ENCODE peak calls at places on chromosomes 16 and 17, in eight cellular contexts. One of them, this sample, is unnamed.

GRCh38 chr17:51200295-51200694 is 34.1 kb downstream of the NME2 start:
- ATAC-seq in K562: no peak
- ATAC-seq in Panc1: no peak
- ATAC-seq in upper lobe of left lung: no peak
- ATAC-seq in HepG2: no peak
- ATAC-seq in HCT116: no peak
- ATAC-seq in GM23338: no peak
- ATAC-seq in GM12878: no peak
- ATAC-seq in this sample: no peak

GRCh38 chr16:85004587-85005205 is 6.6 kb downstream of the ZDHHC7 start:
- ATAC-seq in K562: no peak
- ATAC-seq in Panc1: peak
- ATAC-seq in upper lobe of left lung: peak
- ATAC-seq in HepG2: no peak
- ATAC-seq in HCT116: peak
- ATAC-seq in GM23338: no peak
- ATAC-seq in GM12878: no peak
- ATAC-seq in this sample: peak

GRCh38 chr17:79114455-79115301 is 40.1 kb downstream of the ENGASE start:
- ATAC-seq in K562: no peak
- ATAC-seq in Panc1: peak
- ATAC-seq in upper lobe of left lung: peak
- ATAC-seq in HepG2: peak
- ATAC-seq in HCT116: peak
- ATAC-seq in GM23338: peak
- ATAC-seq in GM12878: no peak
- ATAC-seq in this sample: peak

GRCh38 chr17:65261682-65262636 is 124.8 kb downstream of the RGS9 start:
- ATAC-seq in K562: no peak
- ATAC-seq in Panc1: no peak
- ATAC-seq in upper lobe of left lung: no peak
- ATAC-seq in HepG2: no peak
- ATAC-seq in HCT116: no peak
- ATAC-seq in GM23338: no peak
- ATAC-seq in GM12878: no peak
- ATAC-seq in this sample: no peak

GRCh38 chr16:3856367-3857141 is 24.0 kb downstream of the CREBBP start:
- ATAC-seq in K562: no peak
- ATAC-seq in Panc1: peak
- ATAC-seq in upper lobe of left lung: no peak
- ATAC-seq in HepG2: no peak
- ATAC-seq in HCT116: no peak
- ATAC-seq in GM23338: peak
- ATAC-seq in GM12878: peak
- ATAC-seq in this sample: no peak

GRCh38 chr17:37774508-37774907 is 29.6 kb upstream of the HNF1B start:
- ATAC-seq in K562: no peak
- ATAC-seq in Panc1: no peak
- ATAC-seq in upper lobe of left lung: no peak
- ATAC-seq in HepG2: no peak
- ATAC-seq in HCT116: no peak
- ATAC-seq in GM23338: no peak
- ATAC-seq in GM12878: peak
- ATAC-seq in this sample: no peak

GRCh38 chr17:6528557-6528956 is 27.8 kb downstream of the PITPNM3 start:
- ATAC-seq in K562: no peak
- ATAC-seq in Panc1: no peak
- ATAC-seq in upper lobe of left lung: no peak
- ATAC-seq in HepG2: no peak
- ATAC-seq in HCT116: no peak
- ATAC-seq in GM23338: no peak
- ATAC-seq in GM12878: no peak
- ATAC-seq in this sample: no peak

GRCh38 chr16:16890964-16891363 is 512.0 kb downstream of the NPIPA7 start:
- ATAC-seq in K562: peak
- ATAC-seq in Panc1: no peak
- ATAC-seq in upper lobe of left lung: no peak
- ATAC-seq in HepG2: no peak
- ATAC-seq in HCT116: peak
- ATAC-seq in GM23338: no peak
- ATAC-seq in GM12878: no peak
- ATAC-seq in this sample: no peak

GRCh38 chr16:23847938-23848337 is 12.2 kb downstream of the PRKCB start:
- ATAC-seq in K562: peak
- ATAC-seq in Panc1: no peak
- ATAC-seq in upper lobe of left lung: peak
- ATAC-seq in HepG2: no peak
- ATAC-seq in HCT116: no peak
- ATAC-seq in GM23338: no peak
- ATAC-seq in GM12878: peak
- ATAC-seq in this sample: no peak

GRCh38 chr16:46853713-46854443 is 22.9 kb upstream of the C16orf87 start:
- ATAC-seq in K562: peak
- ATAC-seq in Panc1: peak
- ATAC-seq in upper lobe of left lung: peak
- ATAC-seq in HepG2: peak
- ATAC-seq in HCT116: peak
- ATAC-seq in GM23338: peak
- ATAC-seq in GM12878: peak
- ATAC-seq in this sample: peak

DNA sequence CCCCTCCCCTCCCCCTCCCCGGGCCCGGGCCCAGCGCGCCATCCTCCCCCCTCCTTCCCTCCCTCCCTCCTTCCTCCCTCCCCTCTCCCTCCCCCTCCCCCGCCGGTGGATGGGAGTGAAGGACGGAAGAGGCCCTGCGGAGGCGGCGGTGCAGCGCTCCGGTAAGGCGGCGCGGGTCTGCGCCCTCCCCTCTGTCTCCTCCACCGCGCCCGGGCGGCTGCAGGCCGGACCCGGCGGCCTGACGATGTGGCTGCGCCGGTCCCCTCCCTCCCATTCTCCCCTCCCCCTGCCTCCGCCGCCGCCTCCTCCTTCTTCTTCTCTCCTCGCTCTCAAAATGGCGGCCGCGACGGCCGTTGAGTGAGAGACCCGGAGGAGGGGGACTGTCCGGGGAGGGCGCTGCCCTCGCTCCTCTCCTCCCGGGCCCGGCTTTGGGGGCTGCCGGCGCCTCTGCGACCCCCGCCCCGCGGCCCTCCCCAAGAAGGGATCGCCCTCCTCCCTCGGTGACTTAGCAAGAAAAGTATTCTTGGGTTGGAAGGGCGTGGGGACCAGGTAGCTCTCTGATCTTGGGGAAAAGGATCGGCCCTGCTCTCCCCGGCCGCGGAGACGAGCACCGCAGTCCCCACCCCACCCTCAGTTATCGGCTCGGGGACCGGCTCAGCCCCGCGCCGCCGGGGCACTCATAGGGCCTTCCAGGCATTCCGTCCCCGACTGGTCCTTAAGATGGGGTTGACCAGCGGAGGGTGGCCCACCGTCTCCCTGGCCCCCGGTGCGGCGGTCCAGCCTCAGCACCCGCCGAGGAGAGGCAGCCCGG is 597 bp downstream of the PAFAH1B1 start:
- ATAC-seq in K562: peak
- ATAC-seq in Panc1: peak
- ATAC-seq in upper lobe of left lung: peak
- ATAC-seq in HepG2: peak
- ATAC-seq in HCT116: peak
- ATAC-seq in GM23338: peak
- ATAC-seq in GM12878: peak
- ATAC-seq in this sample: peak
- TF ChIP-seq POLR2AphosphoS5 in K562: no peak
- TF ChIP-seq POLR2AphosphoS5 in Panc1: no peak
- TF ChIP-seq POLR2AphosphoS5 in upper lobe of left lung: peak
- TF ChIP-seq POLR2AphosphoS5 in HepG2: no peak
- TF ChIP-seq POLR2AphosphoS5 in HCT116: peak
- TF ChIP-seq POLR2AphosphoS5 in GM23338: peak
- TF ChIP-seq POLR2AphosphoS5 in GM12878: peak
- TF ChIP-seq POLR2AphosphoS5 in this sample: no peak

GRCh38 chr17:43983515-43984411 is 20.7 kb upstream of the NAGS start:
- ATAC-seq in K562: peak
- ATAC-seq in Panc1: peak
- ATAC-seq in upper lobe of left lung: peak
- ATAC-seq in HepG2: peak
- ATAC-seq in HCT116: no peak
- ATAC-seq in GM23338: peak
- ATAC-seq in GM12878: no peak
- ATAC-seq in this sample: no peak
- TF ChIP-seq POLR2AphosphoS5 in K562: no peak
- TF ChIP-seq POLR2AphosphoS5 in Panc1: no peak
- TF ChIP-seq POLR2AphosphoS5 in upper lobe of left lung: no peak
- TF ChIP-seq POLR2AphosphoS5 in HepG2: no peak
- TF ChIP-seq POLR2AphosphoS5 in HCT116: no peak
- TF ChIP-seq POLR2AphosphoS5 in GM23338: no peak
- TF ChIP-seq POLR2AphosphoS5 in GM12878: no peak
- TF ChIP-seq POLR2AphosphoS5 in this sample: no peak

GRCh38 chr17:30291571-30292489 is at the start of gene BLMH:
- ATAC-seq in K562: peak
- ATAC-seq in Panc1: peak
- ATAC-seq in upper lobe of left lung: peak
- ATAC-seq in HepG2: peak
- ATAC-seq in HCT116: peak
- ATAC-seq in GM23338: peak
- ATAC-seq in GM12878: peak
- ATAC-seq in this sample: peak
- TF ChIP-seq POLR2AphosphoS5 in K562: no peak
- TF ChIP-seq POLR2AphosphoS5 in Panc1: peak
- TF ChIP-seq POLR2AphosphoS5 in upper lobe of left lung: peak
- TF ChIP-seq POLR2AphosphoS5 in HepG2: peak
- TF ChIP-seq POLR2AphosphoS5 in HCT116: peak
- TF ChIP-seq POLR2AphosphoS5 in GM23338: peak
- TF ChIP-seq POLR2AphosphoS5 in GM12878: peak
- TF ChIP-seq POLR2AphosphoS5 in this sample: peak

DNA sequence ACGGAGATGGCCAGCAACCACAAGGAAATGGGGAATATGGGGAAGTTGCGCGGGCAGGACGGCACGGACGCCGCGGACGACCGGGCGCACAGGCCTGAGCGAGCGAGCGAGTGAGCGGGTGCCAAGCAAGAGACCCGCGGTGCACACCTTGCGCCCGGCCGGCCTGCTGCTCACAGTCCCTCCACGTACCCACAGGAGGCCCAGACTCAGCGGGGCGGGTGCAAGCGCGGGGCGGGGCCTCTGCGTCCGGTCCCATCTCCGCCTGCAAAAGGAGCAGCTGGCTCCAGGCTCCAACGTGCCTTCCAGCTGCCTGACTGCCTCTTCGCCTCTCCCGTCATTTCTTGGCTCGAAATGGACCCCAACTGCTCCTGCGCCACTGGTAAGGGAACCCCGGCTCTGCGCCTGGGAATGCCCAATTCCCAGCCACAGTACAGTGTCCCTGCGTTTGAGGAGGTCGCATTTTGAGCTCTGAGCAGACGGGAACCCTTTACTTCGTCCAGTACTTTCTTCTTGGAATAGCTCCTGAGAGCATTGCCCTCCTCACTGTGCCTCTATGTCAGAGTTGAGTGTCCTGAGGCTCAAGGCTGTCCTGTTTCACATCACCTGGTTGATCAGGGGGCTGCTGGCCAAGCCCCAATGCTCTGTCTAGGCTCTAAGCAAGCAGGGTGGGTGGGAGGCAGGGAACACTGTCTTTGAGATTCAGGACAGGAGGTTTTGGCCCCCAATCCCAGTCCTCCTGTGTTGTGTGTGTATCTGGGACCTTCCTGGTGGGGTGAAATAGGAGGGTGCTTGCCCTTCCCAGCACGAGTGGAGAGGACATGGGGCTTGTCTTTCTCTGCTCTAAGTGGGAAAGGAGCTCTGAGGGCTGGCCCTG is 8.1 kb upstream of the MT1E start:
- ATAC-seq in K562: no peak
- ATAC-seq in Panc1: peak
- ATAC-seq in upper lobe of left lung: peak
- ATAC-seq in HepG2: peak
- ATAC-seq in HCT116: no peak
- ATAC-seq in GM23338: peak
- ATAC-seq in GM12878: peak
- ATAC-seq in this sample: peak
- TF ChIP-seq POLR2AphosphoS5 in K562: no peak
- TF ChIP-seq POLR2AphosphoS5 in Panc1: peak
- TF ChIP-seq POLR2AphosphoS5 in upper lobe of left lung: peak
- TF ChIP-seq POLR2AphosphoS5 in HepG2: no peak
- TF ChIP-seq POLR2AphosphoS5 in HCT116: no peak
- TF ChIP-seq POLR2AphosphoS5 in GM23338: no peak
- TF ChIP-seq POLR2AphosphoS5 in GM12878: no peak
- TF ChIP-seq POLR2AphosphoS5 in this sample: peak

GRCh38 chr17:39153541-39154111 is 2.2 kb upstream of the PLXDC1 start:
- ATAC-seq in K562: peak
- ATAC-seq in Panc1: peak
- ATAC-seq in upper lobe of left lung: peak
- ATAC-seq in HepG2: peak
- ATAC-seq in HCT116: peak
- ATAC-seq in GM23338: peak
- ATAC-seq in GM12878: peak
- ATAC-seq in this sample: peak
- TF ChIP-seq POLR2AphosphoS5 in K562: no peak
- TF ChIP-seq POLR2AphosphoS5 in Panc1: no peak
- TF ChIP-seq POLR2AphosphoS5 in upper lobe of left lung: peak
- TF ChIP-seq POLR2AphosphoS5 in HepG2: no peak
- TF ChIP-seq POLR2AphosphoS5 in HCT116: no peak
- TF ChIP-seq POLR2AphosphoS5 in GM23338: no peak
- TF ChIP-seq POLR2AphosphoS5 in GM12878: no peak
- TF ChIP-seq POLR2AphosphoS5 in this sample: peak

GRCh38 chr17:3888343-3889171 is 4.3 kb downstream of the CAMKK1 start:
- ATAC-seq in K562: peak
- ATAC-seq in Panc1: peak
- ATAC-seq in upper lobe of left lung: no peak
- ATAC-seq in HepG2: no peak
- ATAC-seq in HCT116: peak
- ATAC-seq in GM23338: peak
- ATAC-seq in GM12878: no peak
- ATAC-seq in this sample: peak
- TF ChIP-seq POLR2AphosphoS5 in K562: peak
- TF ChIP-seq POLR2AphosphoS5 in Panc1: no peak
- TF ChIP-seq POLR2AphosphoS5 in upper lobe of left lung: no peak
- TF ChIP-seq POLR2AphosphoS5 in HepG2: no peak
- TF ChIP-seq POLR2AphosphoS5 in HCT116: peak
- TF ChIP-seq POLR2AphosphoS5 in GM23338: peak
- TF ChIP-seq POLR2AphosphoS5 in GM12878: no peak
- TF ChIP-seq POLR2AphosphoS5 in this sample: peak

GRCh38 chr17:41895617-41896016 is 23.1 kb downstream of the ACLY start:
- ATAC-seq in K562: no peak
- ATAC-seq in Panc1: no peak
- ATAC-seq in upper lobe of left lung: peak
- ATAC-seq in HepG2: no peak
- ATAC-seq in HCT116: no peak
- ATAC-seq in GM23338: no peak
- ATAC-seq in GM12878: no peak
- ATAC-seq in this sample: peak
- TF ChIP-seq POLR2AphosphoS5 in K562: no peak
- TF ChIP-seq POLR2AphosphoS5 in Panc1: no peak
- TF ChIP-seq POLR2AphosphoS5 in upper lobe of left lung: no peak
- TF ChIP-seq POLR2AphosphoS5 in HepG2: no peak
- TF ChIP-seq POLR2AphosphoS5 in HCT116: no peak
- TF ChIP-seq POLR2AphosphoS5 in GM23338: no peak
- TF ChIP-seq POLR2AphosphoS5 in GM12878: no peak
- TF ChIP-seq POLR2AphosphoS5 in this sample: peak

GRCh38 chr17:72702998-72703397 is 389.5 kb downstream of the SLC39A11 start:
- ATAC-seq in K562: no peak
- ATAC-seq in Panc1: peak
- ATAC-seq in upper lobe of left lung: no peak
- ATAC-seq in HepG2: no peak
- ATAC-seq in HCT116: peak
- ATAC-seq in GM23338: no peak
- ATAC-seq in GM12878: no peak
- ATAC-seq in this sample: no peak
- TF ChIP-seq POLR2AphosphoS5 in K562: no peak
- TF ChIP-seq POLR2AphosphoS5 in Panc1: peak
- TF ChIP-seq POLR2AphosphoS5 in upper lobe of left lung: no peak
- TF ChIP-seq POLR2AphosphoS5 in HepG2: no peak
- TF ChIP-seq POLR2AphosphoS5 in HCT116: no peak
- TF ChIP-seq POLR2AphosphoS5 in GM23338: no peak
- TF ChIP-seq POLR2AphosphoS5 in GM12878: no peak
- TF ChIP-seq POLR2AphosphoS5 in this sample: no peak

This sample was measured in gastroesophageal sphincter.